ENCODE peak calls at places on chromosomes 16 and 17, in five cellular contexts. T, Y, I, E and N are unnamed samples.

GRCh38 chr17:83062011-83062817 is 17.2 kb upstream of the METRNL start:
- DNase-seq in Y (peak; percentile 36), E (no peak), I (no peak), T (peak; percentile 34), N (peak; percentile 72)

GRCh38 chr17:77356109-77356689 is 215.4 kb downstream of the SEC14L1 start:
- DNase-seq in E (no peak), I (peak; percentile 24), T (no peak), Y (no peak), N (no peak)

GRCh38 chr17:60443713-60444112 is 21.4 kb downstream of the CHCT1 start:
- DNase-seq in I (no peak), Y (no peak), T (no peak), E (no peak), N (no peak)

GRCh38 chr16:56625140-56625942 is at the start of gene MT1E:
- DNase-seq in T (peak; percentile 76), I (peak; percentile 93), Y (peak; percentile 66), E (peak; percentile 83), N (no peak)

GRCh38 chr16:89453662-89454321 is 36.6 kb downstream of the ANKRD11 start:
- DNase-seq in E (no peak), T (no peak), I (peak; percentile 51), Y (no peak), N (no peak)

GRCh38 chr17:14541714-14542113 is 240.8 kb downstream of the HS3ST3B1 start:
- DNase-seq in I (no peak), T (no peak), E (no peak), Y (no peak), N (no peak)

GRCh38 chr17:4892499-4893221 is 6.7 kb upstream of the C17orf107 start:
- DNase-seq in E (no peak), I (no peak), Y (no peak), T (no peak), N (no peak)

GRCh38 chr16:84890427-84890826 is 70.6 kb downstream of the CRISPLD2 start:
- DNase-seq in Y (no peak), I (no peak), E (no peak), T (no peak), N (no peak)

GRCh38 chr16:84379731-84380369 is 11.5 kb downstream of the ATP2C2 start:
- DNase-seq in T (no peak), I (no peak), Y (no peak), E (peak; percentile 31), N (no peak)

GRCh38 chr16:4345439-4346204 is 5.5 kb downstream of the PAM16 start:
- DNase-seq in I (no peak), T (no peak), Y (no peak), E (no peak), N (peak; percentile 81)

GRCh38 chr17:79829457-79829856 is 9.8 kb downstream of the CBX4 start:
- DNase-seq in Y (no peak), E (no peak), I (no peak), T (no peak), N (no peak)
- H3K4me3 ChIP-seq in Y (no peak overlapping the region), E (no peak overlapping the region), I (no peak overlapping the region), T (no peak overlapping the region), N (no peak overlapping the region)

GRCh38 chr17:6124856-6125255 is 54.7 kb downstream of the WSCD1 start:
- DNase-seq in I (no peak), T (no peak), E (no peak), Y (no peak), N (no peak)

DNA sequence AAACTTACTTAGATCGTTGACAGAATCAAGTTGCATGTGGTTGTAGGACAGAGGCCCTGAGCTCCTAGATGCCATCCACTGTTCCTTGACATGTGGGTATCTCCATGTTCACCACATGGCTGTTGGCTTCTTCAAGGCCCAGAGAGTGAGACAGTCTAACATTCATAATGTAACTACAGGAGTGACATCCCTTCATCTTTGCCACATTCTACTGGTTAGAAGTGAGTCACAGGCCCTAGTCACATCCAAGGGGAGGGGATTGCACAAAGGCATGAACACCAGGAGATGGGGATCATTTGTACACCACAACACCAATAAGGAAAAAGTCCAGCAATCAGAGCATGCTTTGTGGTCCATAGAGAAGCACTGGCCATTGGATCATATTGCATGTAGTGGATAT is 56.6 kb downstream of the WSCD1 start:
- DNase-seq in I (no peak), E (no peak), T (no peak), Y (no peak), N (no peak)
- TF ChIP-seq POLR2AphosphoS5 in I (no peak), E (no peak), T (no peak), Y (no peak), N (no peak)

DNA sequence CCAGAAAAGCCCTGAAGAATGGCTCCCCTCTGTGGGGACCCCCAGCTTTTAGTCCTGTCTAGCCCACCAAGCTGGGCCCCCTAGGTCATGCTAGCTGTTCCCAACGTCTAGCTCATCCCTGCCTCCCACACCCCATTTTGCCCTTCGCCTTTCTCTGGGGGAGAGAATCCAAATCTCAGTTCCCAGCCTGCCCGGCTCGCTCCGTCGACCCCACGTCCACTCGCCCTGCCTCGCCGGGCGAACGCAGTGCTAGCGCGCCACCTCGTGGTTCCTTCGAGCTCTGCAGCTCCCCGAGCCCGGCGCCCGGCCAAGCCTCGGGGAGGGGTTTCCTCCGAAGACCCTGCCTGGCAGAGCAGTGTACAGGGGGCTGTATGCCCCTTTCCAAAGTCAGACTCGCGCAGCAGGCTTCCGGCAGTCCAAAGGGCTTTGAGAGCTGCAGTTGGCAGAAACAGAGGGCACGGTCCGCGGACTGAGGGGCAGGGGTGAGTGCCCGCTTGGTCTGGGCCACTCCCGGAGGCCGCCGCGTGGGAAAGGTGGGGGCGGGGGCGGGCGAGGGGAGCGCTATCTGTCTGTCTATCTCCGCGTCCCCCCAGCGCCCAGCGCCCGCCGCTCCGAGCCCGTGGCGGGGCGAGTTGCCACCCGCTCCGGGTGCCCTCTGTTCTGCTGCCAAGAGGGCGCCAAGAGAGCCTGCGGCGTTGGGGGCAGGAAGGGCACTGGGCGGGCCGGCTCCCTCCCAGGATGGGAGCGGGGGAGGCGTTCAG is 1.7 kb upstream of the DLX3 start:
- DNase-seq in I (peak; percentile 59), E (peak; percentile 49), T (peak; percentile 95), Y (peak; percentile 96), N (peak; percentile 91)
- H3K27me3 ChIP-seq in I (peaks cover 98% of the 10 kb centered on the region), E (peaks cover 98% of the 10 kb centered on the region), T (peaks cover 79% of the 10 kb centered on the region), Y (peaks cover 45% of the 10 kb centered on the region), N (peaks cover 100% of the 10 kb centered on the region)

GRCh38 chr17:19433240-19433639 is 22.2 kb downstream of the RNF112 start:
- DNase-seq in E (no peak), Y (no peak), T (no peak), I (no peak), N (no peak)
- H3K4me3 ChIP-seq in E (no peak overlapping the region), Y (peak overlapping the region; percentile 31), T (no peak overlapping the region), I (no peak overlapping the region), N (no peak overlapping the region)

GRCh38 chr17:55318081-55318480 is 53.3 kb downstream of the HLF start:
- DNase-seq in E (no peak), Y (no peak), T (no peak), I (no peak), N (no peak)

GRCh38 chr17:55316499-55316898 is 51.7 kb downstream of the HLF start:
- DNase-seq in T (no peak), Y (no peak), E (no peak), I (no peak), N (no peak)

GRCh38 chr17:55318715-55319487 is 54.1 kb downstream of the HLF start:
- DNase-seq in Y (no peak), E (no peak), T (no peak), I (no peak), N (no peak)

GRCh38 chr17:55314784-55315491 is 50.2 kb downstream of the HLF start:
- DNase-seq in Y (no peak), T (no peak), E (no peak), I (no peak), N (no peak)

GRCh38 chr17:55317284-55317683 is 52.5 kb downstream of the HLF start:
- DNase-seq in Y (no peak), I (no peak), T (no peak), E (no peak), N (no peak)
- TF ChIP-seq POLR2AphosphoS5 in Y (no peak), I (no peak), T (no peak), E (no peak), N (no peak)

GRCh38 chr16:24980077-24980793 is 34.9 kb downstream of the ARHGAP17 start:
- DNase-seq in E (no peak), T (no peak), Y (no peak), I (no peak), N (peak; percentile 70)

GRCh38 chr16:24984101-24984500 is 31.1 kb downstream of the ARHGAP17 start:
- DNase-seq in Y (no peak), I (no peak), E (no peak), T (no peak), N (no peak)

GRCh38 chr16:24984903-24985675 is 30.1 kb downstream of the ARHGAP17 start:
- DNase-seq in Y (no peak), I (no peak), E (no peak), T (no peak), N (no peak)

GRCh38 chr16:24986512-24987303 is 28.5 kb downstream of the ARHGAP17 start:
- DNase-seq in T (no peak), E (no peak), Y (no peak), I (no peak), N (no peak)

GRCh38 chr16:24983521-24983920 is 31.6 kb downstream of the ARHGAP17 start:
- DNase-seq in Y (no peak), E (no peak), I (no peak), T (no peak), N (no peak)
- H3K27me3 ChIP-seq in Y (no peaks in the 10 kb centered on the region), E (no peaks in the 10 kb centered on the region), I (no peaks in the 10 kb centered on the region), T (no peaks in the 10 kb centered on the region), N (no peaks in the 10 kb centered on the region)

DNA sequence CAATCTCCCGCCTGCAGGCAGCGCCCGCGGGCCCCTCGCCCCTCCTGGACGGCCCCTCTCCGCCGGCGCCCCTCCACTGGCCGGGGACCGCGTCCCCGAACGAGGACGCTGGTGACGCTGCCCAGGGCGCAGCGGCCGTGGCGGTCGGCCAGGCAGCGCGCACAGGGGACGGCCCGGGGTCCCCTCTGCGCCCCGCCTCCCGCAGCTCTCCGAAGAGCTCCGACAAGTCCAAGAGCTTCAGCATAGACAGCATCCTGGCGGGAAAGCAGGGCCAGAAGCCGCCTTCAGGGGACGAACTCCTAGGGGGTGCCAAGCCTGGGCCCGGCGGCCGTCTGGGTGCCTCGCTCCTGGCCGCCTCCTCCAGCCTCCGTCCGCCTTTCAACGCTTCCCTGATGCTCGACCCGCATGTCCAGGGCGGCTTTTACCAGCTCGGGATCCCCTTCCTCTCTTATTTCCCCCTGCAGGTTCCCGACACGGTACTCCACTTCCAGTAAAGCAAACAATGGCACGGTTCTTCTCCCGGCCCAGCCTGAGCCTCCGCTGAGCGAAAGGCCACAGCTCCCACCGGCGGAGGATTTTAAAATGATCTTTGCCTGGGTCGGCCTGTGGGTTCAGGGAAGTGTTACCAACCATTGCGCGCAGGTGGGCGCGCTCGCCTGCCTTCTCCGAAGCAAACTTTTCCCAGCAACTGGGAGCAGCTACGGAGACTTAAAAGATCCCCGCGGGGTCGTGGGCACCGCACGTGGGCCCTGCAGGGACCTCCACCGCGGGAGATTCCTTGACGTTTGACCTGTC is 1.1 kb downstream of the FOXL1 start:
- DNase-seq in T (no peak), Y (peak; percentile 56), E (no peak), I (no peak), N (no peak)
- H3K4me3 ChIP-seq in T (peak overlapping the region; percentile 20), Y (peak overlapping the region; percentile 66), E (peak overlapping the region; percentile 37), I (peak overlapping the region; percentile 44), N (no peak overlapping the region)

GRCh38 chr17:17416400-17417360 is 60.1 kb upstream of the MED9 start:
- DNase-seq in E (no peak), T (no peak), Y (no peak), I (peak; percentile 58), N (no peak)

GRCh38 chr17:17413821-17414220 is 63.0 kb upstream of the MED9 start:
- DNase-seq in Y (no peak), E (no peak), T (no peak), I (no peak), N (no peak)

GRCh38 chr17:17416007-17416399 is 60.8 kb upstream of the MED9 start:
- DNase-seq in T (peak; percentile 66), E (no peak), I (no peak), Y (no peak), N (no peak)

GRCh38 chr17:17414316-17414937 is 62.4 kb upstream of the MED9 start:
- DNase-seq in Y (no peak), E (no peak), I (no peak), T (no peak), N (no peak)

GRCh38 chr17:17415006-17415405 is 61.8 kb upstream of the MED9 start:
- DNase-seq in T (no peak), Y (no peak), I (no peak), E (no peak), N (no peak)
- TF ChIP-seq POLR2AphosphoS5 in T (no peak), Y (no peak), I (no peak), E (no peak), N (no peak)